ENCODE peak calls at places on chromosomes 7 and 10, in ten cellular contexts. One of them, this sample, is unnamed.

GRCh38 chr10:68435803-68436202 is 28.7 kb upstream of the RUFY2 start:
- DNase-seq in heart left ventricle: no peak
- DNase-seq in foreskin fibroblast: no peak
- DNase-seq in stimulated activated CD8-positive, alpha-beta memory T cell treated with anti-CD3 and anti-CD28 coated beads, Interleukin-12 subunit alpha, Interleukin-12 subunit beta, amount 100 ng/mL, for 4 hours: no peak
- DNase-seq in HFFc6: no peak
- DNase-seq in neural crest cell: no peak
- DNase-seq in RWPE1: no peak
- DNase-seq in hippocampal formation: no peak
- DNase-seq in activated CD4-positive, alpha-beta T cell treated with anti-CD3 and anti-CD28 coated beads, Interleukin-2, amount 10 ng/mL, durations not matched to agents 24 days and 14 days: no peak
- DNase-seq in WTC11: no peak
- DNase-seq in this sample: no peak

GRCh38 chr7:100132697-100133137 is 6.0 kb downstream of the MBLAC1 start:
- DNase-seq in heart left ventricle: peak; percentile 52
- DNase-seq in foreskin fibroblast: peak; percentile 60
- DNase-seq in stimulated activated CD8-positive, alpha-beta memory T cell treated with anti-CD3 and anti-CD28 coated beads, Interleukin-12 subunit alpha, Interleukin-12 subunit beta, amount 100 ng/mL, for 4 hours: no peak
- DNase-seq in HFFc6: peak; percentile 60
- DNase-seq in neural crest cell: peak; percentile 63
- DNase-seq in RWPE1: peak; percentile 77
- DNase-seq in hippocampal formation: peak; percentile 34
- DNase-seq in activated CD4-positive, alpha-beta T cell treated with anti-CD3 and anti-CD28 coated beads, Interleukin-2, amount 10 ng/mL, durations not matched to agents 24 days and 14 days: peak; percentile 91
- DNase-seq in WTC11: peak; percentile 74
- DNase-seq in this sample: no peak

GRCh38 chr10:14605231-14605925 is 169.3 kb downstream of the FAM107B start:
- DNase-seq in heart left ventricle: no peak
- DNase-seq in foreskin fibroblast: no peak
- DNase-seq in stimulated activated CD8-positive, alpha-beta memory T cell treated with anti-CD3 and anti-CD28 coated beads, Interleukin-12 subunit alpha, Interleukin-12 subunit beta, amount 100 ng/mL, for 4 hours: no peak
- DNase-seq in HFFc6: peak; percentile 80
- DNase-seq in neural crest cell: no peak
- DNase-seq in RWPE1: peak; percentile 41
- DNase-seq in hippocampal formation: no peak
- DNase-seq in activated CD4-positive, alpha-beta T cell treated with anti-CD3 and anti-CD28 coated beads, Interleukin-2, amount 10 ng/mL, durations not matched to agents 24 days and 14 days: peak; percentile 86
- DNase-seq in WTC11: no peak
- DNase-seq in this sample: peak; percentile 85

GRCh38 chr7:55651057-55651456 is 78.8 kb upstream of the VOPP1 start:
- DNase-seq in heart left ventricle: no peak
- DNase-seq in foreskin fibroblast: no peak
- DNase-seq in stimulated activated CD8-positive, alpha-beta memory T cell treated with anti-CD3 and anti-CD28 coated beads, Interleukin-12 subunit alpha, Interleukin-12 subunit beta, amount 100 ng/mL, for 4 hours: no peak
- DNase-seq in HFFc6: no peak
- DNase-seq in neural crest cell: no peak
- DNase-seq in RWPE1: no peak
- DNase-seq in hippocampal formation: no peak
- DNase-seq in activated CD4-positive, alpha-beta T cell treated with anti-CD3 and anti-CD28 coated beads, Interleukin-2, amount 10 ng/mL, durations not matched to agents 24 days and 14 days: no peak
- DNase-seq in WTC11: no peak
- DNase-seq in this sample: no peak

GRCh38 chr7:46900312-46901263 is 681.3 kb downstream of the TNS3 start:
- DNase-seq in heart left ventricle: peak; percentile 73
- DNase-seq in foreskin fibroblast: no peak
- DNase-seq in stimulated activated CD8-positive, alpha-beta memory T cell treated with anti-CD3 and anti-CD28 coated beads, Interleukin-12 subunit alpha, Interleukin-12 subunit beta, amount 100 ng/mL, for 4 hours: no peak
- DNase-seq in HFFc6: peak; percentile 2
- DNase-seq in neural crest cell: no peak
- DNase-seq in RWPE1: no peak
- DNase-seq in hippocampal formation: no peak
- DNase-seq in activated CD4-positive, alpha-beta T cell treated with anti-CD3 and anti-CD28 coated beads, Interleukin-2, amount 10 ng/mL, durations not matched to agents 24 days and 14 days: no peak
- DNase-seq in WTC11: no peak
- DNase-seq in this sample: no peak

GRCh38 chr7:102320601-102321350 is 34.1 kb downstream of the SH2B2 start:
- DNase-seq in heart left ventricle: no peak
- DNase-seq in foreskin fibroblast: no peak
- DNase-seq in stimulated activated CD8-positive, alpha-beta memory T cell treated with anti-CD3 and anti-CD28 coated beads, Interleukin-12 subunit alpha, Interleukin-12 subunit beta, amount 100 ng/mL, for 4 hours: no peak
- DNase-seq in HFFc6: no peak
- DNase-seq in neural crest cell: no peak
- DNase-seq in RWPE1: no peak
- DNase-seq in hippocampal formation: no peak
- DNase-seq in activated CD4-positive, alpha-beta T cell treated with anti-CD3 and anti-CD28 coated beads, Interleukin-2, amount 10 ng/mL, durations not matched to agents 24 days and 14 days: no peak
- DNase-seq in WTC11: no peak
- DNase-seq in this sample: no peak

GRCh38 chr7:132117181-132117580 is 459.1 kb downstream of the PLXNA4 start:
- DNase-seq in heart left ventricle: no peak
- DNase-seq in foreskin fibroblast: peak; percentile 10
- DNase-seq in stimulated activated CD8-positive, alpha-beta memory T cell treated with anti-CD3 and anti-CD28 coated beads, Interleukin-12 subunit alpha, Interleukin-12 subunit beta, amount 100 ng/mL, for 4 hours: no peak
- DNase-seq in HFFc6: peak; percentile 69
- DNase-seq in neural crest cell: no peak
- DNase-seq in RWPE1: peak; percentile 85
- DNase-seq in hippocampal formation: no peak
- DNase-seq in activated CD4-positive, alpha-beta T cell treated with anti-CD3 and anti-CD28 coated beads, Interleukin-2, amount 10 ng/mL, durations not matched to agents 24 days and 14 days: no peak
- DNase-seq in WTC11: no peak
- DNase-seq in this sample: peak; percentile 60

GRCh38 chr10:109906346-109906745 is 17.0 kb downstream of the XPNPEP1 start:
- DNase-seq in heart left ventricle: no peak
- DNase-seq in foreskin fibroblast: no peak
- DNase-seq in stimulated activated CD8-positive, alpha-beta memory T cell treated with anti-CD3 and anti-CD28 coated beads, Interleukin-12 subunit alpha, Interleukin-12 subunit beta, amount 100 ng/mL, for 4 hours: no peak
- DNase-seq in HFFc6: no peak
- DNase-seq in neural crest cell: no peak
- DNase-seq in RWPE1: no peak
- DNase-seq in hippocampal formation: no peak
- DNase-seq in activated CD4-positive, alpha-beta T cell treated with anti-CD3 and anti-CD28 coated beads, Interleukin-2, amount 10 ng/mL, durations not matched to agents 24 days and 14 days: no peak
- DNase-seq in WTC11: no peak
- DNase-seq in this sample: no peak

GRCh38 chr7:13879994-13880686 is 109.3 kb downstream of the ETV1 start:
- DNase-seq in heart left ventricle: no peak
- DNase-seq in foreskin fibroblast: peak; percentile 65
- DNase-seq in stimulated activated CD8-positive, alpha-beta memory T cell treated with anti-CD3 and anti-CD28 coated beads, Interleukin-12 subunit alpha, Interleukin-12 subunit beta, amount 100 ng/mL, for 4 hours: no peak
- DNase-seq in HFFc6: peak; percentile 82
- DNase-seq in neural crest cell: no peak
- DNase-seq in RWPE1: peak; percentile 68
- DNase-seq in hippocampal formation: no peak
- DNase-seq in activated CD4-positive, alpha-beta T cell treated with anti-CD3 and anti-CD28 coated beads, Interleukin-2, amount 10 ng/mL, durations not matched to agents 24 days and 14 days: no peak
- DNase-seq in WTC11: no peak
- DNase-seq in this sample: peak; percentile 34

GRCh38 chr7:50368366-50368765 is 63.9 kb downstream of the IKZF1 start:
- DNase-seq in heart left ventricle: no peak
- DNase-seq in foreskin fibroblast: no peak
- DNase-seq in stimulated activated CD8-positive, alpha-beta memory T cell treated with anti-CD3 and anti-CD28 coated beads, Interleukin-12 subunit alpha, Interleukin-12 subunit beta, amount 100 ng/mL, for 4 hours: no peak
- DNase-seq in HFFc6: no peak
- DNase-seq in neural crest cell: no peak
- DNase-seq in RWPE1: no peak
- DNase-seq in hippocampal formation: no peak
- DNase-seq in activated CD4-positive, alpha-beta T cell treated with anti-CD3 and anti-CD28 coated beads, Interleukin-2, amount 10 ng/mL, durations not matched to agents 24 days and 14 days: peak; percentile 69
- DNase-seq in WTC11: no peak
- DNase-seq in this sample: no peak

GRCh38 chr7:8190121-8190895 is 71.7 kb downstream of the ICA1 start:
- DNase-seq in heart left ventricle: no peak
- DNase-seq in foreskin fibroblast: peak; percentile 24
- DNase-seq in stimulated activated CD8-positive, alpha-beta memory T cell treated with anti-CD3 and anti-CD28 coated beads, Interleukin-12 subunit alpha, Interleukin-12 subunit beta, amount 100 ng/mL, for 4 hours: peak; percentile 13
- DNase-seq in HFFc6: peak; percentile 28
- DNase-seq in neural crest cell: peak; percentile 26
- DNase-seq in RWPE1: peak; percentile 21
- DNase-seq in hippocampal formation: peak; percentile 73
- DNase-seq in activated CD4-positive, alpha-beta T cell treated with anti-CD3 and anti-CD28 coated beads, Interleukin-2, amount 10 ng/mL, durations not matched to agents 24 days and 14 days: peak; percentile 89
- DNase-seq in WTC11: peak; percentile 36
- DNase-seq in this sample: peak; percentile 7

GRCh38 chr7:156735861-156736260 is 95.3 kb downstream of the RNF32 start:
- DNase-seq in heart left ventricle: no peak
- DNase-seq in foreskin fibroblast: no peak
- DNase-seq in stimulated activated CD8-positive, alpha-beta memory T cell treated with anti-CD3 and anti-CD28 coated beads, Interleukin-12 subunit alpha, Interleukin-12 subunit beta, amount 100 ng/mL, for 4 hours: no peak
- DNase-seq in HFFc6: no peak
- DNase-seq in neural crest cell: no peak
- DNase-seq in RWPE1: no peak
- DNase-seq in hippocampal formation: no peak
- DNase-seq in activated CD4-positive, alpha-beta T cell treated with anti-CD3 and anti-CD28 coated beads, Interleukin-2, amount 10 ng/mL, durations not matched to agents 24 days and 14 days: no peak
- DNase-seq in WTC11: no peak
- DNase-seq in this sample: peak; percentile 57

GRCh38 chr10:36066850-36067249 is 424.8 kb upstream of the FZD8 start:
- DNase-seq in heart left ventricle: no peak
- DNase-seq in foreskin fibroblast: no peak
- DNase-seq in stimulated activated CD8-positive, alpha-beta memory T cell treated with anti-CD3 and anti-CD28 coated beads, Interleukin-12 subunit alpha, Interleukin-12 subunit beta, amount 100 ng/mL, for 4 hours: no peak
- DNase-seq in HFFc6: no peak
- DNase-seq in neural crest cell: no peak
- DNase-seq in RWPE1: no peak
- DNase-seq in hippocampal formation: no peak
- DNase-seq in activated CD4-positive, alpha-beta T cell treated with anti-CD3 and anti-CD28 coated beads, Interleukin-2, amount 10 ng/mL, durations not matched to agents 24 days and 14 days: no peak
- DNase-seq in WTC11: no peak
- DNase-seq in this sample: no peak

GRCh38 chr7:141691540-141691939 is 10.4 kb downstream of the DENND11 start:
- DNase-seq in heart left ventricle: no peak
- DNase-seq in foreskin fibroblast: no peak
- DNase-seq in stimulated activated CD8-positive, alpha-beta memory T cell treated with anti-CD3 and anti-CD28 coated beads, Interleukin-12 subunit alpha, Interleukin-12 subunit beta, amount 100 ng/mL, for 4 hours: no peak
- DNase-seq in HFFc6: no peak
- DNase-seq in neural crest cell: no peak
- DNase-seq in RWPE1: no peak
- DNase-seq in hippocampal formation: no peak
- DNase-seq in activated CD4-positive, alpha-beta T cell treated with anti-CD3 and anti-CD28 coated beads, Interleukin-2, amount 10 ng/mL, durations not matched to agents 24 days and 14 days: no peak
- DNase-seq in WTC11: no peak
- DNase-seq in this sample: no peak

GRCh38 chr7:98362517-98362916 is 38.4 kb downstream of the BAIAP2L1 start:
- DNase-seq in heart left ventricle: no peak
- DNase-seq in foreskin fibroblast: no peak
- DNase-seq in stimulated activated CD8-positive, alpha-beta memory T cell treated with anti-CD3 and anti-CD28 coated beads, Interleukin-12 subunit alpha, Interleukin-12 subunit beta, amount 100 ng/mL, for 4 hours: no peak
- DNase-seq in HFFc6: no peak
- DNase-seq in neural crest cell: no peak
- DNase-seq in RWPE1: no peak
- DNase-seq in hippocampal formation: no peak
- DNase-seq in activated CD4-positive, alpha-beta T cell treated with anti-CD3 and anti-CD28 coated beads, Interleukin-2, amount 10 ng/mL, durations not matched to agents 24 days and 14 days: no peak
- DNase-seq in WTC11: no peak
- DNase-seq in this sample: no peak

GRCh38 chr10:43282881-43283280 is 16.0 kb upstream of the RASGEF1A start:
- DNase-seq in heart left ventricle: no peak
- DNase-seq in foreskin fibroblast: no peak
- DNase-seq in stimulated activated CD8-positive, alpha-beta memory T cell treated with anti-CD3 and anti-CD28 coated beads, Interleukin-12 subunit alpha, Interleukin-12 subunit beta, amount 100 ng/mL, for 4 hours: no peak
- DNase-seq in HFFc6: no peak
- DNase-seq in neural crest cell: peak; percentile 38
- DNase-seq in RWPE1: peak; percentile 43
- DNase-seq in hippocampal formation: no peak
- DNase-seq in activated CD4-positive, alpha-beta T cell treated with anti-CD3 and anti-CD28 coated beads, Interleukin-2, amount 10 ng/mL, durations not matched to agents 24 days and 14 days: no peak
- DNase-seq in WTC11: peak; percentile 84
- DNase-seq in this sample: peak; percentile 33

GRCh38 chr10:62186999-62187695 is 81.5 kb downstream of the RTKN2 start:
- DNase-seq in heart left ventricle: no peak
- DNase-seq in foreskin fibroblast: no peak
- DNase-seq in stimulated activated CD8-positive, alpha-beta memory T cell treated with anti-CD3 and anti-CD28 coated beads, Interleukin-12 subunit alpha, Interleukin-12 subunit beta, amount 100 ng/mL, for 4 hours: no peak
- DNase-seq in HFFc6: no peak
- DNase-seq in neural crest cell: no peak
- DNase-seq in RWPE1: no peak
- DNase-seq in hippocampal formation: no peak
- DNase-seq in activated CD4-positive, alpha-beta T cell treated with anti-CD3 and anti-CD28 coated beads, Interleukin-2, amount 10 ng/mL, durations not matched to agents 24 days and 14 days: peak; percentile 66
- DNase-seq in WTC11: no peak
- DNase-seq in this sample: no peak

GRCh38 chr10:34305189-34305588 is 509.9 kb downstream of the PARD3 start:
- DNase-seq in heart left ventricle: no peak
- DNase-seq in foreskin fibroblast: no peak
- DNase-seq in stimulated activated CD8-positive, alpha-beta memory T cell treated with anti-CD3 and anti-CD28 coated beads, Interleukin-12 subunit alpha, Interleukin-12 subunit beta, amount 100 ng/mL, for 4 hours: no peak
- DNase-seq in HFFc6: no peak
- DNase-seq in neural crest cell: no peak
- DNase-seq in RWPE1: peak; percentile 47
- DNase-seq in hippocampal formation: no peak
- DNase-seq in activated CD4-positive, alpha-beta T cell treated with anti-CD3 and anti-CD28 coated beads, Interleukin-2, amount 10 ng/mL, durations not matched to agents 24 days and 14 days: no peak
- DNase-seq in WTC11: peak; percentile 88
- DNase-seq in this sample: peak; percentile 98

GRCh38 chr10:100744980-100745881 is at the start of gene PAX2:
- DNase-seq in heart left ventricle: no peak
- DNase-seq in foreskin fibroblast: no peak
- DNase-seq in stimulated activated CD8-positive, alpha-beta memory T cell treated with anti-CD3 and anti-CD28 coated beads, Interleukin-12 subunit alpha, Interleukin-12 subunit beta, amount 100 ng/mL, for 4 hours: no peak
- DNase-seq in HFFc6: no peak
- DNase-seq in neural crest cell: no peak
- DNase-seq in RWPE1: no peak
- DNase-seq in hippocampal formation: no peak
- DNase-seq in activated CD4-positive, alpha-beta T cell treated with anti-CD3 and anti-CD28 coated beads, Interleukin-2, amount 10 ng/mL, durations not matched to agents 24 days and 14 days: no peak
- DNase-seq in WTC11: peak; percentile 92
- DNase-seq in this sample: no peak

GRCh38 chr7:124072603-124073324 is 39.9 kb upstream of the TMEM229A start:
- DNase-seq in heart left ventricle: no peak
- DNase-seq in foreskin fibroblast: peak; percentile 17
- DNase-seq in stimulated activated CD8-positive, alpha-beta memory T cell treated with anti-CD3 and anti-CD28 coated beads, Interleukin-12 subunit alpha, Interleukin-12 subunit beta, amount 100 ng/mL, for 4 hours: no peak
- DNase-seq in HFFc6: peak; percentile 61
- DNase-seq in neural crest cell: no peak
- DNase-seq in RWPE1: peak; percentile 50
- DNase-seq in hippocampal formation: no peak
- DNase-seq in activated CD4-positive, alpha-beta T cell treated with anti-CD3 and anti-CD28 coated beads, Interleukin-2, amount 10 ng/mL, durations not matched to agents 24 days and 14 days: no peak
- DNase-seq in WTC11: no peak
- DNase-seq in this sample: peak; percentile 10

GRCh38 chr10:69100136-69100872 is 12.4 kb downstream of the SRGN start:
- DNase-seq in heart left ventricle: no peak
- DNase-seq in foreskin fibroblast: no peak
- DNase-seq in stimulated activated CD8-positive, alpha-beta memory T cell treated with anti-CD3 and anti-CD28 coated beads, Interleukin-12 subunit alpha, Interleukin-12 subunit beta, amount 100 ng/mL, for 4 hours: no peak
- DNase-seq in HFFc6: no peak
- DNase-seq in neural crest cell: no peak
- DNase-seq in RWPE1: no peak
- DNase-seq in hippocampal formation: no peak
- DNase-seq in activated CD4-positive, alpha-beta T cell treated with anti-CD3 and anti-CD28 coated beads, Interleukin-2, amount 10 ng/mL, durations not matched to agents 24 days and 14 days: no peak
- DNase-seq in WTC11: peak; percentile 53
- DNase-seq in this sample: no peak

GRCh38 chr10:126062132-126063032 is 166.0 kb downstream of the FANK1 start:
- DNase-seq in heart left ventricle: peak; percentile 93
- DNase-seq in foreskin fibroblast: peak; percentile 96
- DNase-seq in stimulated activated CD8-positive, alpha-beta memory T cell treated with anti-CD3 and anti-CD28 coated beads, Interleukin-12 subunit alpha, Interleukin-12 subunit beta, amount 100 ng/mL, for 4 hours: no peak
- DNase-seq in HFFc6: peak; percentile 96
- DNase-seq in neural crest cell: no peak
- DNase-seq in RWPE1: peak; percentile 97
- DNase-seq in hippocampal formation: peak; percentile 52
- DNase-seq in activated CD4-positive, alpha-beta T cell treated with anti-CD3 and anti-CD28 coated beads, Interleukin-2, amount 10 ng/mL, durations not matched to agents 24 days and 14 days: no peak
- DNase-seq in WTC11: no peak
- DNase-seq in this sample: peak; percentile 93

GRCh38 chr7:139034855-139035587 is 821 bp downstream of the ZC3HAV1L start:
- DNase-seq in heart left ventricle: no peak
- DNase-seq in foreskin fibroblast: peak; percentile 24
- DNase-seq in stimulated activated CD8-positive, alpha-beta memory T cell treated with anti-CD3 and anti-CD28 coated beads, Interleukin-12 subunit alpha, Interleukin-12 subunit beta, amount 100 ng/mL, for 4 hours: peak; percentile 16
- DNase-seq in HFFc6: no peak
- DNase-seq in neural crest cell: no peak
- DNase-seq in RWPE1: peak; percentile 34
- DNase-seq in hippocampal formation: no peak
- DNase-seq in activated CD4-positive, alpha-beta T cell treated with anti-CD3 and anti-CD28 coated beads, Interleukin-2, amount 10 ng/mL, durations not matched to agents 24 days and 14 days: peak; percentile 78
- DNase-seq in WTC11: peak; percentile 35
- DNase-seq in this sample: no peak

GRCh38 chr10:15439381-15439837 is 68.3 kb upstream of the FAM171A1 start:
- DNase-seq in heart left ventricle: peak; percentile 59
- DNase-seq in foreskin fibroblast: no peak
- DNase-seq in stimulated activated CD8-positive, alpha-beta memory T cell treated with anti-CD3 and anti-CD28 coated beads, Interleukin-12 subunit alpha, Interleukin-12 subunit beta, amount 100 ng/mL, for 4 hours: no peak
- DNase-seq in HFFc6: no peak
- DNase-seq in neural crest cell: no peak
- DNase-seq in RWPE1: no peak
- DNase-seq in hippocampal formation: peak; percentile 17
- DNase-seq in activated CD4-positive, alpha-beta T cell treated with anti-CD3 and anti-CD28 coated beads, Interleukin-2, amount 10 ng/mL, durations not matched to agents 24 days and 14 days: no peak
- DNase-seq in WTC11: peak; percentile 30
- DNase-seq in this sample: no peak

GRCh38 chr7:113622796-113623195 is 296.0 kb downstream of the PPP1R3A start:
- DNase-seq in heart left ventricle: no peak
- DNase-seq in foreskin fibroblast: no peak
- DNase-seq in stimulated activated CD8-positive, alpha-beta memory T cell treated with anti-CD3 and anti-CD28 coated beads, Interleukin-12 subunit alpha, Interleukin-12 subunit beta, amount 100 ng/mL, for 4 hours: no peak
- DNase-seq in HFFc6: no peak
- DNase-seq in neural crest cell: no peak
- DNase-seq in RWPE1: no peak
- DNase-seq in hippocampal formation: no peak
- DNase-seq in activated CD4-positive, alpha-beta T cell treated with anti-CD3 and anti-CD28 coated beads, Interleukin-2, amount 10 ng/mL, durations not matched to agents 24 days and 14 days: no peak
- DNase-seq in WTC11: no peak
- DNase-seq in this sample: no peak

GRCh38 chr10:114631678-114632417 is 26.2 kb downstream of the ABLIM1 start:
- DNase-seq in heart left ventricle: peak; percentile 67
- DNase-seq in foreskin fibroblast: no peak
- DNase-seq in stimulated activated CD8-positive, alpha-beta memory T cell treated with anti-CD3 and anti-CD28 coated beads, Interleukin-12 subunit alpha, Interleukin-12 subunit beta, amount 100 ng/mL, for 4 hours: peak; percentile 7
- DNase-seq in HFFc6: no peak
- DNase-seq in neural crest cell: peak; percentile 44
- DNase-seq in RWPE1: peak; percentile 51
- DNase-seq in hippocampal formation: no peak
- DNase-seq in activated CD4-positive, alpha-beta T cell treated with anti-CD3 and anti-CD28 coated beads, Interleukin-2, amount 10 ng/mL, durations not matched to agents 24 days and 14 days: peak; percentile 65
- DNase-seq in WTC11: peak; percentile 57
- DNase-seq in this sample: peak; percentile 83

GRCh38 chr10:75497997-75498797 is 66.8 kb downstream of the LRMDA start:
- DNase-seq in heart left ventricle: no peak
- DNase-seq in foreskin fibroblast: peak; percentile 64
- DNase-seq in stimulated activated CD8-positive, alpha-beta memory T cell treated with anti-CD3 and anti-CD28 coated beads, Interleukin-12 subunit alpha, Interleukin-12 subunit beta, amount 100 ng/mL, for 4 hours: no peak
- DNase-seq in HFFc6: no peak
- DNase-seq in neural crest cell: no peak
- DNase-seq in RWPE1: no peak
- DNase-seq in hippocampal formation: no peak
- DNase-seq in activated CD4-positive, alpha-beta T cell treated with anti-CD3 and anti-CD28 coated beads, Interleukin-2, amount 10 ng/mL, durations not matched to agents 24 days and 14 days: no peak
- DNase-seq in WTC11: no peak
- DNase-seq in this sample: no peak

GRCh38 chr7:12884856-12885440 is 197.5 kb downstream of the ARL4A start:
- DNase-seq in heart left ventricle: no peak
- DNase-seq in foreskin fibroblast: peak; percentile 23
- DNase-seq in stimulated activated CD8-positive, alpha-beta memory T cell treated with anti-CD3 and anti-CD28 coated beads, Interleukin-12 subunit alpha, Interleukin-12 subunit beta, amount 100 ng/mL, for 4 hours: no peak
- DNase-seq in HFFc6: no peak
- DNase-seq in neural crest cell: no peak
- DNase-seq in RWPE1: no peak
- DNase-seq in hippocampal formation: no peak
- DNase-seq in activated CD4-positive, alpha-beta T cell treated with anti-CD3 and anti-CD28 coated beads, Interleukin-2, amount 10 ng/mL, durations not matched to agents 24 days and 14 days: no peak
- DNase-seq in WTC11: no peak
- DNase-seq in this sample: no peak